ENCODE peak calls at places on chromosomes 16 and 17, in nine cellular contexts. R is fibroblast of gingiva; O is endothelial cell; C is stimulated activated CD8-positive, alpha-beta memory T cell treated with anti-CD3 and anti-CD28 coated beads, Interleukin-15, amount 100 ng/mL, for 24 hours; X is NCI-H526 treated with DMSO at 0.1 percent for 48 hours; Q is activated CD8-positive, alpha-beta T cell treated with anti-CD3 and anti-CD28 coated beads, Interleukin-2, amount 10 ng/mL, durations not matched to agents 7 days and 5 days; S is AG09309; P is GM12892; K is HTR-8/SVneo. Z is an unnamed sample.
A peak's percentile ranks its signal among the peaks of the same experiment; 100 is the strongest.

GRCh38 chr16:77931058-77931457 is 91.3 kb upstream of the CLEC3A start:
- DNase-seq in R (no peak), O (no peak), C (no peak), X (no peak), Q (no peak), S (no peak), P (no peak), K (no peak), Z (no peak)

GRCh38 chr17:79654960-79655382 is 44.1 kb upstream of the RBFOX3 start:
- DNase-seq in R (no peak), O (no peak), C (no peak), X (no peak), Q (no peak), S (no peak), P (no peak), K (no peak), Z (no peak)

GRCh38 chr17:60802377-60802776 is 124.7 kb downstream of the BCAS3 start:
- DNase-seq in R (peak; percentile 9), O (no peak), C (no peak), X (no peak), Q (no peak), S (no peak), P (no peak), K (no peak), Z (no peak)

GRCh38 chr16:51940183-51940582 is 606.8 kb downstream of the TOX3 start:
- DNase-seq in R (no peak), O (no peak), C (no peak), X (no peak), Q (no peak), S (no peak), P (no peak), K (no peak), Z (no peak)

GRCh38 chr17:42670199-42670924 is 6.4 kb downstream of the PLEKHH3 start:
- DNase-seq in R (no peak), O (no peak), C (no peak), X (no peak), Q (peak; percentile 55), S (no peak), P (peak; percentile 69), K (no peak), Z (no peak)

GRCh38 chr17:17494499-17495447 is 1.4 kb downstream of the RASD1 start:
- DNase-seq in R (peak; percentile 58), O (peak; percentile 45), C (no peak), X (no peak), Q (no peak), S (no peak), P (no peak), K (no peak), Z (peak; percentile 70)

GRCh38 chr17:63279498-63280230 is 166.4 kb downstream of the CYB561 start:
- DNase-seq in R (peak; percentile 26), O (no peak), C (no peak), X (no peak), Q (no peak), S (peak; percentile 33), P (no peak), K (no peak), Z (no peak)

GRCh38 chr17:50128441-50129302 is 1.3 kb downstream of the SAMD14 start:
- DNase-seq in R (no peak), O (peak; percentile 56), C (no peak), X (no peak), Q (no peak), S (no peak), P (no peak), K (no peak), Z (peak; percentile 76)

GRCh38 chr16:51201604-51202003 is 50.5 kb upstream of the SALL1 start:
- DNase-seq in R (no peak), O (no peak), C (no peak), X (no peak), Q (no peak), S (no peak), P (no peak), K (no peak), Z (no peak)

GRCh38 chr17:75405365-75406221 is at the start of gene GRB2:
- DNase-seq in R (peak; percentile 94), O (peak; percentile 100), C (peak; percentile 99), X (peak; percentile 91), Q (peak; percentile 100), S (peak; percentile 64), P (peak; percentile 97), K (peak; percentile 100), Z (peak; percentile 99)

GRCh38 chr17:45791935-45792334 is 7.8 kb downstream of the CRHR1 start:
- DNase-seq in R (no peak), O (no peak), C (no peak), X (no peak), Q (no peak), S (no peak), P (no peak), K (no peak), Z (no peak)

GRCh38 chr17:19388791-19389190 is 1.8 kb upstream of the MFAP4 start:
- DNase-seq in R (no peak), O (no peak), C (no peak), X (no peak), Q (no peak), S (no peak), P (no peak), K (no peak), Z (no peak)

GRCh38 chr17:19421926-19422325 is 10.9 kb downstream of the RNF112 start:
- DNase-seq in R (peak; percentile 67), O (no peak), C (no peak), X (no peak), Q (no peak), S (no peak), P (no peak), K (no peak), Z (no peak)

GRCh38 chr17:9236286-9237052 is 215.2 kb downstream of the NTN1 start:
- DNase-seq in R (no peak), O (no peak), C (no peak), X (no peak), Q (no peak), S (no peak), P (no peak), K (no peak), Z (no peak)

GRCh38 chr16:68695575-68695974 is 41.5 kb upstream of the CDH1 start:
- DNase-seq in R (no peak), O (no peak), C (no peak), X (no peak), Q (no peak), S (no peak), P (no peak), K (no peak), Z (no peak)

GRCh38 chr16:2586241-2586640 is 48.4 kb downstream of the PDPK1 start:
- DNase-seq in R (no peak), O (no peak), C (no peak), X (no peak), Q (no peak), S (no peak), P (no peak), K (no peak), Z (no peak)

GRCh38 chr16:74309789-74310781 is 13.5 kb downstream of the PSMD7 start:
- DNase-seq in R (peak; percentile 46), O (peak; percentile 14), C (no peak), X (peak; percentile 5), Q (peak; percentile 44), S (peak; percentile 18), P (no peak), K (peak; percentile 66), Z (no peak)

GRCh38 chr17:60079401-60079861 is 710 bp upstream of the HEATR6 start:
- DNase-seq in R (peak; percentile 54), O (no peak), C (no peak), X (no peak), Q (no peak), S (no peak), P (no peak), K (no peak), Z (no peak)

GRCh38 chr17:45676695-45677094 is 107.4 kb upstream of the CRHR1 start:
- DNase-seq in R (no peak), O (no peak), C (no peak), X (no peak), Q (no peak), S (no peak), P (no peak), K (no peak), Z (no peak)

Z was measured in Caco-2.